ENCODE peak calls at places on chromosomes 13 and 19, in four cellular contexts. One of them, this sample, is unnamed.
A peak's percentile ranks its signal among the peaks of the same experiment; 100 is the strongest.

GRCh38 chr13:111663505-111663904 is 343.1 kb downstream of the TEX29 start:
- DNase-seq in NCI-H2227 treated with DMSO at 0.1 percent for 48 hours: no peak
- DNase-seq in hypothalamus: no peak
- DNase-seq in amniotic stem cell: no peak
- DNase-seq in this sample: no peak

GRCh38 chr19:4695224-4695731 is 25.1 kb upstream of the MYDGF start:
- DNase-seq in NCI-H2227 treated with DMSO at 0.1 percent for 48 hours: no peak
- DNase-seq in hypothalamus: peak; percentile 17
- DNase-seq in amniotic stem cell: no peak
- DNase-seq in this sample: no peak

GRCh38 chr13:87999141-87999765 is 328.1 kb downstream of the SLITRK5 start:
- DNase-seq in NCI-H2227 treated with DMSO at 0.1 percent for 48 hours: no peak
- DNase-seq in hypothalamus: no peak
- DNase-seq in amniotic stem cell: no peak
- DNase-seq in this sample: no peak

GRCh38 chr19:47111682-47112165 is 1.9 kb downstream of the ZC3H4 start:
- DNase-seq in NCI-H2227 treated with DMSO at 0.1 percent for 48 hours: no peak
- DNase-seq in hypothalamus: no peak
- DNase-seq in amniotic stem cell: no peak
- DNase-seq in this sample: no peak

GRCh38 chr13:56986121-56986520 is 154.6 kb upstream of the PRR20A start:
- DNase-seq in NCI-H2227 treated with DMSO at 0.1 percent for 48 hours: no peak
- DNase-seq in hypothalamus: no peak
- DNase-seq in amniotic stem cell: no peak
- DNase-seq in this sample: no peak

GRCh38 chr13:43285891-43286602 is 262.7 kb downstream of the DNAJC15 start:
- DNase-seq in NCI-H2227 treated with DMSO at 0.1 percent for 48 hours: peak; percentile 31
- DNase-seq in hypothalamus: no peak
- DNase-seq in amniotic stem cell: no peak
- DNase-seq in this sample: no peak

GRCh38 chr13:99693351-99693750 is 192.1 kb downstream of the TM9SF2 start:
- DNase-seq in NCI-H2227 treated with DMSO at 0.1 percent for 48 hours: no peak
- DNase-seq in hypothalamus: no peak
- DNase-seq in amniotic stem cell: no peak
- DNase-seq in this sample: no peak

GRCh38 chr19:43726736-43727592 is 11.1 kb downstream of the IRGC start:
- DNase-seq in NCI-H2227 treated with DMSO at 0.1 percent for 48 hours: no peak
- DNase-seq in hypothalamus: no peak
- DNase-seq in amniotic stem cell: no peak
- DNase-seq in this sample: no peak

GRCh38 chr19:20279516-20279915 is 112.5 kb downstream of the ZNF486 start:
- DNase-seq in NCI-H2227 treated with DMSO at 0.1 percent for 48 hours: no peak
- DNase-seq in hypothalamus: peak; percentile 3
- DNase-seq in amniotic stem cell: no peak
- DNase-seq in this sample: no peak

GRCh38 chr13:46382224-46382623 is 4.8 kb downstream of the RUBCNL start:
- DNase-seq in NCI-H2227 treated with DMSO at 0.1 percent for 48 hours: no peak
- DNase-seq in hypothalamus: no peak
- DNase-seq in amniotic stem cell: no peak
- DNase-seq in this sample: no peak

GRCh38 chr19:34786236-34786635 is 13.2 kb upstream of the ZNF599 start:
- DNase-seq in NCI-H2227 treated with DMSO at 0.1 percent for 48 hours: no peak
- DNase-seq in hypothalamus: no peak
- DNase-seq in amniotic stem cell: no peak
- DNase-seq in this sample: no peak

GRCh38 chr19:55536366-55536765 is 567 bp downstream of the SBK2 start:
- DNase-seq in NCI-H2227 treated with DMSO at 0.1 percent for 48 hours: no peak
- DNase-seq in hypothalamus: no peak
- DNase-seq in amniotic stem cell: no peak
- DNase-seq in this sample: no peak

GRCh38 chr19:595326-596262 is 5.9 kb downstream of the HCN2 start:
- DNase-seq in NCI-H2227 treated with DMSO at 0.1 percent for 48 hours: no peak
- DNase-seq in hypothalamus: no peak
- DNase-seq in amniotic stem cell: no peak
- DNase-seq in this sample: no peak

GRCh38 chr13:99468971-99469545 is 32.2 kb upstream of the TM9SF2 start:
- DNase-seq in NCI-H2227 treated with DMSO at 0.1 percent for 48 hours: no peak
- DNase-seq in hypothalamus: no peak
- DNase-seq in amniotic stem cell: no peak
- DNase-seq in this sample: no peak

GRCh38 chr19:15096223-15096622 is 11.0 kb upstream of the SYDE1 start:
- DNase-seq in NCI-H2227 treated with DMSO at 0.1 percent for 48 hours: no peak
- DNase-seq in hypothalamus: no peak
- DNase-seq in amniotic stem cell: no peak
- DNase-seq in this sample: no peak

GRCh38 chr13:36282818-36283432 is 14.7 kb downstream of the CCDC169 start:
- DNase-seq in NCI-H2227 treated with DMSO at 0.1 percent for 48 hours: peak; percentile 22
- DNase-seq in hypothalamus: no peak
- DNase-seq in amniotic stem cell: peak; percentile 18
- DNase-seq in this sample: no peak

GRCh38 chr19:3108775-3109174 is 14.6 kb downstream of the GNA11 start:
- DNase-seq in NCI-H2227 treated with DMSO at 0.1 percent for 48 hours: no peak
- DNase-seq in hypothalamus: no peak
- DNase-seq in amniotic stem cell: peak; percentile 16
- DNase-seq in this sample: no peak

GRCh38 chr13:26377038-26377437 is 123.1 kb downstream of the CDK8 start:
- DNase-seq in NCI-H2227 treated with DMSO at 0.1 percent for 48 hours: no peak
- DNase-seq in hypothalamus: no peak
- DNase-seq in amniotic stem cell: no peak
- DNase-seq in this sample: no peak

GRCh38 chr13:59358014-59358413 is 805.7 kb downstream of the DIAPH3 start:
- DNase-seq in NCI-H2227 treated with DMSO at 0.1 percent for 48 hours: no peak
- DNase-seq in hypothalamus: no peak
- DNase-seq in amniotic stem cell: no peak
- DNase-seq in this sample: no peak

GRCh38 chr13:110555601-110556223 is 5.8 kb downstream of the RAB20 start:
- DNase-seq in NCI-H2227 treated with DMSO at 0.1 percent for 48 hours: no peak
- DNase-seq in hypothalamus: no peak
- DNase-seq in amniotic stem cell: no peak
- DNase-seq in this sample: no peak

GRCh38 chr19:1824252-1824622 is 12.2 kb upstream of the ATP8B3 start:
- DNase-seq in NCI-H2227 treated with DMSO at 0.1 percent for 48 hours: no peak
- DNase-seq in hypothalamus: no peak
- DNase-seq in amniotic stem cell: no peak
- DNase-seq in this sample: no peak

GRCh38 chr19:49954092-49954825 is 6.7 kb downstream of the SIGLEC11 start:
- DNase-seq in NCI-H2227 treated with DMSO at 0.1 percent for 48 hours: no peak
- DNase-seq in hypothalamus: no peak
- DNase-seq in amniotic stem cell: no peak
- DNase-seq in this sample: no peak

GRCh38 chr13:82879921-82880320 is 1002.4 kb downstream of the SLITRK1 start:
- DNase-seq in NCI-H2227 treated with DMSO at 0.1 percent for 48 hours: no peak
- DNase-seq in hypothalamus: no peak
- DNase-seq in amniotic stem cell: no peak
- DNase-seq in this sample: no peak

GRCh38 chr19:48190288-48191284 is 20.1 kb downstream of the ZSWIM9 start:
- DNase-seq in NCI-H2227 treated with DMSO at 0.1 percent for 48 hours: peak; percentile 54
- DNase-seq in hypothalamus: no peak
- DNase-seq in amniotic stem cell: no peak
- DNase-seq in this sample: no peak

GRCh38 chr19:47183579-47183978 is 47.4 kb downstream of the BBC3 start:
- DNase-seq in NCI-H2227 treated with DMSO at 0.1 percent for 48 hours: no peak
- DNase-seq in hypothalamus: no peak
- DNase-seq in amniotic stem cell: no peak
- DNase-seq in this sample: no peak

GRCh38 chr19:58097783-58098681 is at the start of gene ZSCAN18:
- DNase-seq in NCI-H2227 treated with DMSO at 0.1 percent for 48 hours: peak; percentile 100
- DNase-seq in hypothalamus: peak; percentile 82
- DNase-seq in amniotic stem cell: peak; percentile 83
- DNase-seq in this sample: peak; percentile 85

GRCh38 chr19:46147166-46147740 is 785 bp upstream of the IGFL2 start:
- DNase-seq in NCI-H2227 treated with DMSO at 0.1 percent for 48 hours: peak; percentile 3
- DNase-seq in hypothalamus: no peak
- DNase-seq in amniotic stem cell: no peak
- DNase-seq in this sample: no peak

GRCh38 chr13:95676775-95677563 is at the start of gene DNAJC3:
- DNase-seq in NCI-H2227 treated with DMSO at 0.1 percent for 48 hours: peak; percentile 94
- DNase-seq in hypothalamus: peak; percentile 83
- DNase-seq in amniotic stem cell: peak; percentile 94
- DNase-seq in this sample: peak; percentile 94

GRCh38 chr13:57858376-57858775 is 226.8 kb downstream of the PCDH17 start:
- DNase-seq in NCI-H2227 treated with DMSO at 0.1 percent for 48 hours: no peak
- DNase-seq in hypothalamus: no peak
- DNase-seq in amniotic stem cell: no peak
- DNase-seq in this sample: no peak

GRCh38 chr13:60838581-60838980 is 441.6 kb downstream of the TDRD3 start:
- DNase-seq in NCI-H2227 treated with DMSO at 0.1 percent for 48 hours: no peak
- DNase-seq in hypothalamus: no peak
- DNase-seq in amniotic stem cell: no peak
- DNase-seq in this sample: no peak

GRCh38 chr19:6065685-6066365 is 44.5 kb downstream of the RFX2 start:
- DNase-seq in NCI-H2227 treated with DMSO at 0.1 percent for 48 hours: no peak
- DNase-seq in hypothalamus: no peak
- DNase-seq in amniotic stem cell: no peak
- DNase-seq in this sample: peak; percentile 80

GRCh38 chr13:76943646-76944045 is 4.7 kb upstream of the ACOD1 start:
- DNase-seq in NCI-H2227 treated with DMSO at 0.1 percent for 48 hours: no peak
- DNase-seq in hypothalamus: no peak
- DNase-seq in amniotic stem cell: no peak
- DNase-seq in this sample: no peak

GRCh38 chr19:12867120-12868099 is 13.8 kb downstream of the DNASE2 start:
- DNase-seq in NCI-H2227 treated with DMSO at 0.1 percent for 48 hours: no peak
- DNase-seq in hypothalamus: no peak
- DNase-seq in amniotic stem cell: no peak
- DNase-seq in this sample: no peak

GRCh38 chr19:11580665-11581418 is 3.4 kb upstream of the ACP5 start:
- DNase-seq in NCI-H2227 treated with DMSO at 0.1 percent for 48 hours: no peak
- DNase-seq in hypothalamus: no peak
- DNase-seq in amniotic stem cell: no peak
- DNase-seq in this sample: peak; percentile 57

GRCh38 chr19:41323023-41323422 is 13.1 kb downstream of the CCDC97 start:
- DNase-seq in NCI-H2227 treated with DMSO at 0.1 percent for 48 hours: no peak
- DNase-seq in hypothalamus: no peak
- DNase-seq in amniotic stem cell: no peak
- DNase-seq in this sample: no peak

GRCh38 chr13:66933994-66934393 is 296.1 kb downstream of the PCDH9 start:
- DNase-seq in NCI-H2227 treated with DMSO at 0.1 percent for 48 hours: no peak
- DNase-seq in hypothalamus: no peak
- DNase-seq in amniotic stem cell: peak; percentile 23
- DNase-seq in this sample: no peak

GRCh38 chr19:40623403-40624239 is 22.5 kb downstream of the LTBP4 start:
- DNase-seq in NCI-H2227 treated with DMSO at 0.1 percent for 48 hours: peak; percentile 96
- DNase-seq in hypothalamus: no peak
- DNase-seq in amniotic stem cell: no peak
- DNase-seq in this sample: no peak

This sample was measured in pulmonary artery endothelial cell.